ENCODE peak calls at places on chromosomes 2 and 18, in five cellular contexts. E is fibroblast of pulmonary artery, W is LNCaP clone FGC, X is kidney, R is HL-60. G is an unnamed sample.

GRCh38 chr2:217617496-217618085 is 385.2 kb downstream of the TNS1 start:
- DNase-seq in W (no peak), R (no peak), X (peak; percentile 71), E (no peak), G (peak; percentile 19)

GRCh38 chr2:30927561-30928075 is 120.4 kb upstream of the CAPN13 start:
- DNase-seq in R (no peak), X (no peak), E (no peak), W (no peak), G (no peak)

GRCh38 chr2:69525261-69525660 is 88.0 kb upstream of the NFU1 start:
- DNase-seq in X (no peak), E (no peak), W (no peak), R (no peak), G (peak; percentile 51)

GRCh38 chr2:226600184-226600583 is 199.4 kb downstream of the IRS1 start:
- DNase-seq in E (peak; percentile 75), W (no peak), R (no peak), X (no peak), G (peak; percentile 43)

GRCh38 chr2:25521665-25522387 is 151.6 kb downstream of the DTNB start:
- DNase-seq in X (no peak), R (peak; percentile 56), W (peak; percentile 31), E (peak; percentile 91), G (peak; percentile 87)

GRCh38 chr2:53964987-53965687 is 5.7 kb downstream of the PSME4 start:
- DNase-seq in R (no peak), X (no peak), W (no peak), E (no peak), G (no peak)

GRCh38 chr2:219335373-219335786 is 2.8 kb upstream of the RESP18 start:
- DNase-seq in R (no peak), X (no peak), E (no peak), W (no peak), G (peak; percentile 18)

GRCh38 chr18:8749492-8749891 is 44.1 kb downstream of the MTCL1 start:
- DNase-seq in R (no peak), X (no peak), W (no peak), E (no peak), G (no peak)

GRCh38 chr2:20106746-20107145 is 55.3 kb upstream of the LAPTM4A start:
- DNase-seq in X (peak; percentile 85), W (no peak), R (no peak), E (no peak), G (peak; percentile 70)

GRCh38 chr2:230751062-230751461 is 38.4 kb downstream of the CAB39 start:
- DNase-seq in E (peak; percentile 76), X (no peak), R (no peak), W (no peak), G (peak; percentile 69)

GRCh38 chr2:220001693-220002260 is 374.3 kb downstream of the SLC4A3 start:
- DNase-seq in R (no peak), E (peak; percentile 53), W (no peak), X (no peak), G (peak; percentile 68)

GRCh38 chr2:26511466-26511865 is 33.5 kb upstream of the OTOF start:
- DNase-seq in R (no peak), X (peak; percentile 45), E (no peak), W (no peak), G (no peak)

GRCh38 chr18:71107220-71107619 is 818.4 kb downstream of the SOCS6 start:
- DNase-seq in X (no peak), E (no peak), R (no peak), W (no peak), G (no peak)

GRCh38 chr2:88615822-88616221 is 11.4 kb downstream of the EIF2AK3 start:
- DNase-seq in W (no peak), E (no peak), X (no peak), R (no peak), G (no peak)

GRCh38 chr2:209578394-209579006 is 154.7 kb downstream of the MAP2 start:
- DNase-seq in R (no peak), E (no peak), W (no peak), X (no peak), G (peak; percentile 13)

GRCh38 chr2:223306371-223306770 is 254.4 kb downstream of the KCNE4 start:
- DNase-seq in R (peak; percentile 16), W (no peak), E (peak; percentile 53), X (no peak), G (peak; percentile 77)

GRCh38 chr2:136384541-136385303 is 266.8 kb upstream of the CXCR4 start:
- DNase-seq in R (peak; percentile 67), X (no peak), E (peak; percentile 47), W (peak; percentile 44), G (peak; percentile 53)

GRCh38 chr18:36688020-36688965 is 140.5 kb downstream of the TPGS2 start:
- DNase-seq in X (no peak), R (peak; percentile 66), E (peak; percentile 80), W (peak; percentile 82), G (peak; percentile 85)

GRCh38 chr2:130936451-130936850 is 99.7 kb downstream of the ARHGEF4 start:
- DNase-seq in W (no peak), X (no peak), R (no peak), E (no peak), G (no peak)

GRCh38 chr18:9413586-9413985 is 61.7 kb upstream of the RALBP1 start:
- DNase-seq in X (no peak), E (peak; percentile 64), W (no peak), R (no peak), G (peak; percentile 95)

GRCh38 chr2:200747668-200748618 is 63.8 kb upstream of the BZW1 start:
- DNase-seq in X (no peak), E (peak; percentile 78), W (peak; percentile 96), R (no peak), G (peak; percentile 98)

GRCh38 chr2:112821142-112821541 is 15.4 kb downstream of the IL1B start:
- DNase-seq in W (no peak), E (no peak), R (no peak), X (no peak), G (no peak)

GRCh38 chr18:22238036-22238435 is 68.6 kb downstream of the GATA6 start:
- DNase-seq in R (no peak), E (no peak), W (no peak), X (no peak), G (no peak)

GRCh38 chr18:77101410-77102245 is 31.0 kb downstream of the MBP start:
- DNase-seq in X (peak; percentile 91), E (peak; percentile 97), W (no peak), R (peak; percentile 92), G (peak; percentile 97)

GRCh38 chr2:88680266-88680902 is 11.1 kb upstream of the RPIA start:
- DNase-seq in X (no peak), W (no peak), R (peak; percentile 33), E (no peak), G (no peak)

GRCh38 chr2:240965296-240965904 is 33.0 kb upstream of the SNED1 start:
- DNase-seq in X (peak; percentile 85), R (peak; percentile 71), W (no peak), E (peak; percentile 40), G (no peak)

GRCh38 chr2:240967681-240968621 is 30.5 kb upstream of the SNED1 start:
- DNase-seq in X (peak; percentile 69), R (no peak), E (no peak), W (no peak), G (no peak)

GRCh38 chr2:240966457-240966905 is 31.9 kb upstream of the SNED1 start:
- DNase-seq in X (peak; percentile 66), R (no peak), E (no peak), W (no peak), G (no peak)

GRCh38 chr2:240965905-240966456 is 32.4 kb upstream of the SNED1 start:
- DNase-seq in R (peak; percentile 25), W (no peak), X (peak; percentile 70), E (no peak), G (no peak)

DNA sequence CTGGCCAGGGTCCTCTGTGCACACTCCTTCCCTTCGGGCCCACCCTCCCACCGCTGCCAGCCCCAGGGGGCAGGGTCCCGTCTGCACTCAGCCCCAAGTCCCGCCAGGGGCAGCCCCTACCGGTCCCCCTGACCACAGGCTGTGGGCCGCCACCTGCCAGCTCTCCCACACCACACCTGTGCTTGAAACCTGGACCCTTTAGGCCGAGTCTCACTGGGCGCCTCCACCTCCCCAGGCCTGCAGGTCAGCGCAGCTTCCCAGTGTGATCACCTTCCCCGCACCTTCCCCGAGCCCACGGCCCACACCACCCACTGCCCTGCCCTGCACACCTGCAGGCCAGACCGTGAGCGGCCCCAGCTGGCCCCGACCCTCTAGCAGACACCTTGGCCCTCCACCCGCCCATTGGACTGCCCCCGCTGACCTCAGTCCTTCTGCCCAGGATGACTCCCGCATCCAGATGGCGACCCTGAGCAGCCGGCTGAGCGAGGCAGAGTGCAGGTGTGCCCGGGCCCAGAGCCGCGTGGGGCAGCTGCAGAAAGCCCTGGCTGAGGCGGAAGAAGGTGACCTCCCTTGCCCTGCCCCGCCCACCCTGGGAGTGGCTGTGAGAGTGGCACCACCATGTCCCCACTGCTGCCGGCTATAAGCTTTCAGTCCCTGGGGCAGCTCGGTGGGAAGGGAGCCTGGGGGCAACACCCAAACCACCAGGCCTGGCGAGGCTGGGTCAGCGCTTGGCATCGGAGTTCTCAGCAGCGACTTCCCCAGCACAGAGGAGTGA is 31.3 kb upstream of the SNED1 start:
- DNase-seq in R (no peak), X (peak; percentile 78), W (no peak), E (no peak), G (no peak)
- H3K4me3 ChIP-seq in R (no peak overlapping the region), X (no peak overlapping the region), W (no peak overlapping the region), E (no peak overlapping the region), G (no peak overlapping the region)

GRCh38 chr2:215556979-215557378 is 121.1 kb upstream of the FN1 start:
- DNase-seq in X (no peak), E (peak; percentile 79), R (no peak), W (no peak), G (peak; percentile 63)

GRCh38 chr2:215554689-215555088 is 118.8 kb upstream of the FN1 start:
- DNase-seq in X (no peak), E (peak; percentile 57), R (no peak), W (no peak), G (no peak)

GRCh38 chr2:215550331-215550730 is 114.5 kb upstream of the FN1 start:
- DNase-seq in W (no peak), X (no peak), R (no peak), E (no peak), G (no peak)

GRCh38 chr2:215552144-215552580 is 116.3 kb upstream of the FN1 start:
- DNase-seq in X (no peak), W (no peak), E (no peak), R (no peak), G (no peak)

GRCh38 chr2:215553946-215554345 is 118.1 kb upstream of the FN1 start:
- DNase-seq in R (no peak), W (no peak), E (no peak), X (no peak), G (no peak)
- TF ChIP-seq CTCF in R (no peak), W (no peak), E (peak; percentile 10), X (no peak), G (peak; percentile 35)

GRCh38 chr18:57439985-57440330 is 4.8 kb downstream of the ONECUT2 start:
- DNase-seq in R (no peak), X (no peak), W (no peak), E (no peak), G (no peak)
- H3K4me3 ChIP-seq in R (no peak overlapping the region), X (no peak overlapping the region), W (no peak overlapping the region), E (no peak overlapping the region), G (no peak overlapping the region)

GRCh38 chr18:13643261-13643671 is 83.1 kb downstream of the FAM210A start:
- DNase-seq in W (no peak), R (no peak), X (no peak), E (no peak), G (no peak)

GRCh38 chr18:13639196-13639595 is 87.2 kb downstream of the FAM210A start:
- DNase-seq in X (no peak), E (no peak), R (no peak), W (no peak), G (no peak)

GRCh38 chr18:13642440-13642827 is 83.9 kb downstream of the FAM210A start:
- DNase-seq in R (no peak), W (no peak), X (no peak), E (no peak), G (no peak)

GRCh38 chr18:13640266-13640860 is 86.0 kb downstream of the FAM210A start:
- DNase-seq in X (no peak), E (no peak), R (no peak), W (no peak), G (no peak)

GRCh38 chr18:13641551-13642439 is 84.6 kb downstream of the FAM210A start:
- DNase-seq in R (no peak), W (no peak), E (peak; percentile 3), X (peak; percentile 88), G (peak; percentile 9)
- TF ChIP-seq CTCF in R (no peak), W (no peak), E (no peak), X (no peak), G (no peak)